ENCODE peak calls at places on chromosome 11, in eight cellular contexts. One of them, this sample, is unnamed.

GRCh38 chr11:121494355-121495099 is 41.8 kb upstream of the SORL1-AS1 start:
- DNase-seq in stomach: no peak
- DNase-seq in endothelial cell of umbilical vein: no peak
- DNase-seq in HCT116: no peak
- DNase-seq in sigmoid colon: no peak
- DNase-seq in SK-N-MC: no peak
- DNase-seq in esophagus muscularis mucosa: no peak
- DNase-seq in breast epithelium: no peak
- DNase-seq in this sample: peak; percentile 42

GRCh38 chr11:46628961-46629360 is 11.6 kb downstream of the ATG13 start:
- DNase-seq in stomach: no peak
- DNase-seq in endothelial cell of umbilical vein: no peak
- DNase-seq in HCT116: no peak
- DNase-seq in sigmoid colon: no peak
- DNase-seq in SK-N-MC: no peak
- DNase-seq in esophagus muscularis mucosa: no peak
- DNase-seq in breast epithelium: no peak
- DNase-seq in this sample: no peak

GRCh38 chr11:1511937-1512496 is 25.4 kb upstream of the MOB2 start:
- DNase-seq in stomach: no peak
- DNase-seq in endothelial cell of umbilical vein: no peak
- DNase-seq in HCT116: no peak
- DNase-seq in sigmoid colon: no peak
- DNase-seq in SK-N-MC: no peak
- DNase-seq in esophagus muscularis mucosa: no peak
- DNase-seq in breast epithelium: no peak
- DNase-seq in this sample: no peak

GRCh38 chr11:116610190-116610589 is 162.6 kb downstream of the BUD13 start:
- DNase-seq in stomach: peak; percentile 22
- DNase-seq in endothelial cell of umbilical vein: no peak
- DNase-seq in HCT116: no peak
- DNase-seq in sigmoid colon: no peak
- DNase-seq in SK-N-MC: no peak
- DNase-seq in esophagus muscularis mucosa: no peak
- DNase-seq in breast epithelium: peak; percentile 35
- DNase-seq in this sample: no peak

GRCh38 chr11:27921472-27921871 is 186.5 kb downstream of the KIF18A start:
- DNase-seq in stomach: no peak
- DNase-seq in endothelial cell of umbilical vein: no peak
- DNase-seq in HCT116: no peak
- DNase-seq in sigmoid colon: no peak
- DNase-seq in SK-N-MC: no peak
- DNase-seq in esophagus muscularis mucosa: no peak
- DNase-seq in breast epithelium: no peak
- DNase-seq in this sample: no peak

GRCh38 chr11:94801866-94802460 is 33.8 kb downstream of the AMOTL1 start:
- DNase-seq in stomach: no peak
- DNase-seq in endothelial cell of umbilical vein: no peak
- DNase-seq in HCT116: no peak
- DNase-seq in sigmoid colon: no peak
- DNase-seq in SK-N-MC: no peak
- DNase-seq in esophagus muscularis mucosa: no peak
- DNase-seq in breast epithelium: no peak
- DNase-seq in this sample: no peak

GRCh38 chr11:36376888-36377758 is 81.0 kb downstream of the PRR5L start:
- DNase-seq in stomach: peak; percentile 43
- DNase-seq in endothelial cell of umbilical vein: peak; percentile 35
- DNase-seq in HCT116: no peak
- DNase-seq in sigmoid colon: peak; percentile 69
- DNase-seq in SK-N-MC: no peak
- DNase-seq in esophagus muscularis mucosa: no peak
- DNase-seq in breast epithelium: no peak
- DNase-seq in this sample: peak; percentile 37

GRCh38 chr11:27991731-27992130 is 116.2 kb downstream of the KIF18A start:
- DNase-seq in stomach: no peak
- DNase-seq in endothelial cell of umbilical vein: no peak
- DNase-seq in HCT116: no peak
- DNase-seq in sigmoid colon: no peak
- DNase-seq in SK-N-MC: no peak
- DNase-seq in esophagus muscularis mucosa: no peak
- DNase-seq in breast epithelium: no peak
- DNase-seq in this sample: no peak

GRCh38 chr11:123137496-123138270 is 57.4 kb downstream of the CLMP start:
- DNase-seq in stomach: peak; percentile 47
- DNase-seq in endothelial cell of umbilical vein: peak; percentile 33
- DNase-seq in HCT116: no peak
- DNase-seq in sigmoid colon: peak; percentile 93
- DNase-seq in SK-N-MC: no peak
- DNase-seq in esophagus muscularis mucosa: no peak
- DNase-seq in breast epithelium: peak; percentile 55
- DNase-seq in this sample: no peak

DNA sequence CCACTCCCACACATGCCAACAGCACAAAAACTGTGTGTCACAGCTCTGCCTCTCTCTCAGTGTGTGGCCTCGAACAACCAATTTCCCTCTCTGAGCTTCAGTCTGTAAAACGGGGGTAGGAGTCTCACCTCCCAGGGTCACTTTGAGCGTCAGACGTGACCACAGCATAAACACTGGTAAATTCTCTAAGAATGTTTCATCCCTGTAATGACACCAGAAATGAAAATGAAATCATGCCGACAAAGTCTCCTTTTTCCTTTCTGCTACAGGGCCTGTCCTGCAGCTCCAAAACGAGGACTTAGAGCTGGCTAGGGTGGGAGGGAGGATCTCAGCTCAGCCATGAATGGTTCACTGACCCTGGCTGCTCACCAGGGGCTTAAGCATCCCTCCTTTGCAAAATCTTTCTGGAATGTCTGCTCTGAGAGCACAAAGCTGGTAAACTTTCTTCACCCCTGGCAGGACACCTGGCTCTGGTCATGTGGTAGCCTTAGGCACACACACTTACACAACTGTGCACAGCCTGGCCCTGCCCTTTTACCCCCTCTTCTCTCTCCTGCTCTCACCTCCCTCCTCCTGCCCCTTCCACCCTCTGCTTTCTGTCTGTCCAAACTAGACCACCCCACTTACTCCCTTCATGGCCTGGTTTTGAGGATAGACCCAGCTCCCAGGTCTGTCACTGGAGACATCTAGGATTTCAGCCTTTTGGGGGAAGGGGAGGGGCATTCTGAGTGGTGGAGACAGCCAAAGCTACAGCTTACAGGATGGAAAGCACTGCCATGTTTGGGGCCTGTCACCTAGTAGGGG is 12.3 kb upstream of the TSKU start:
- DNase-seq in stomach: peak; percentile 71
- DNase-seq in endothelial cell of umbilical vein: no peak
- DNase-seq in HCT116: no peak
- DNase-seq in sigmoid colon: peak; percentile 90
- DNase-seq in SK-N-MC: no peak
- DNase-seq in esophagus muscularis mucosa: peak; percentile 94
- DNase-seq in breast epithelium: no peak
- DNase-seq in this sample: no peak
- TF ChIP-seq POLR2AphosphoS5 in stomach: peak; percentile 63
- TF ChIP-seq POLR2AphosphoS5 in endothelial cell of umbilical vein: no peak
- TF ChIP-seq POLR2AphosphoS5 in HCT116: no peak
- TF ChIP-seq POLR2AphosphoS5 in sigmoid colon: no peak
- TF ChIP-seq POLR2AphosphoS5 in SK-N-MC: no peak
- TF ChIP-seq POLR2AphosphoS5 in esophagus muscularis mucosa: peak; percentile 65
- TF ChIP-seq POLR2AphosphoS5 in breast epithelium: peak; percentile 82
- TF ChIP-seq POLR2AphosphoS5 in this sample: no peak

DNA sequence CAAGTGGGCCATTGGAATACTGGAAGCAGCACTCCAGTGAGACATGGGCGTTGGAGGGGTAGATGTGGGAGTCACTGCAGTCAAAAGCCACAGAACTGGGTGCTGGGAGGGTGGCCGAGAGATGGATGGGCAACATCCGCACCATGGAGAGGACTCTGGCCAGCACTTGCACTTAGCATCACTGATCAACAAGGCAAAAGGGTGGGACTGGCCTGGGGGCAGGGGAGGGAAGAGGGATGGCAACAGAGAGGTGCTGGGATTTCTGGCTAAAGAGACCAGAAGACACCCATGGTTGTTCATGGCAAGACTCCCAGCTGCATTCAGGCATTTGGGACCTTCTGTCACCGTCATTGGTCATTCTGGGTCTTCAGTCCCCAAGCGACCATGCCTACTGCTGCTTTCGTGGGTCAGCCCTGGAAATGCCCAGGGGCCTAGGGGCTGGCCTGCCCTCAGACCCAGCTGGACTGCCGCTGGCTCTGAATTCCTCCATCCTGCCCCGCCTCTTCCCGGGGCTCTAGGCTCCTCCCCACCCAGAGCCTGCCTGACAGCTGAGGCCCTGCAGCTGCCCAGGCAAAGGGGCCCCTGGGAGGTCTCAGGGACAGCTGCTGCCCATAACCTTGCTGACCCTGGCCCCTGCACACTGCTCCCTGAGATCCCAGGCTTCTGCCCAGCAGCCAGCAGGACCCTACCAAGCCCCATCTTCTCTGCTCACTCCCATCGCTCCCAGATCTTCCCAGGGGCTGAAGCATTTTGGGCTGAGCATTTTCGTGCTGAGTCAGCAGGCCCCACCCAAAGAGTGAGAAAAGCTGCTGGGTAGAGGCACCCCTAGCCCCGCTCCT is 13.0 kb upstream of the CDC42EP2 start:
- DNase-seq in stomach: no peak
- DNase-seq in endothelial cell of umbilical vein: no peak
- DNase-seq in HCT116: no peak
- DNase-seq in sigmoid colon: peak; percentile 81
- DNase-seq in SK-N-MC: no peak
- DNase-seq in esophagus muscularis mucosa: no peak
- DNase-seq in breast epithelium: no peak
- DNase-seq in this sample: no peak
- H3K27ac ChIP-seq in stomach: peak overlapping the region; percentile 18
- H3K27ac ChIP-seq in endothelial cell of umbilical vein: no peak overlapping the region
- H3K27ac ChIP-seq in HCT116: no peak overlapping the region
- H3K27ac ChIP-seq in sigmoid colon: peak overlapping the region; percentile 73
- H3K27ac ChIP-seq in SK-N-MC: no peak overlapping the region
- H3K27ac ChIP-seq in esophagus muscularis mucosa: peak overlapping the region; percentile 40
- H3K27ac ChIP-seq in breast epithelium: no peak overlapping the region
- H3K27ac ChIP-seq in this sample: no peak overlapping the region

DNA sequence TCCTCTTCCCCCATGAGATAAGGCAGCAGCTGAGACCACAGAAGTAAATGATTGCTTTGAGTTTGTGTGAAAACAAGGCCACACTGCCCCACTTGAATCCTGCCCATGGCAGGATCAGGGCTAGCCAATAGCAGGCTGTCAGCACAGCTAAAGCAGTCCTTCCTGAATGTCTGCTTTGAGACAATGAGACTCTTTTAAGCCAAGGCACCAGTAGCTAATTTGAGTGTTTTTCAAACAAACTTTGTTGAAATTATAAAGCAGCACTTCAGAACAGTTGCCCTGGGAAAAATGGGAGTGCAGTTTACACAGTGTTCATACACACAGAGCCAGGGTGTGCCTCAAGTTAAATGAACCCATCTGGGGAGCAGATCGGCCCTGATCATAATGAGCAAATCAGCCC is 103.5 kb upstream of the OR5AK2 start:
- DNase-seq in stomach: peak; percentile 48
- DNase-seq in endothelial cell of umbilical vein: no peak
- DNase-seq in HCT116: no peak
- DNase-seq in sigmoid colon: no peak
- DNase-seq in SK-N-MC: no peak
- DNase-seq in esophagus muscularis mucosa: no peak
- DNase-seq in breast epithelium: no peak
- DNase-seq in this sample: no peak
- TF ChIP-seq POLR2AphosphoS5 in stomach: no peak
- TF ChIP-seq POLR2AphosphoS5 in endothelial cell of umbilical vein: no peak
- TF ChIP-seq POLR2AphosphoS5 in HCT116: no peak
- TF ChIP-seq POLR2AphosphoS5 in sigmoid colon: no peak
- TF ChIP-seq POLR2AphosphoS5 in SK-N-MC: no peak
- TF ChIP-seq POLR2AphosphoS5 in esophagus muscularis mucosa: no peak
- TF ChIP-seq POLR2AphosphoS5 in breast epithelium: no peak
- TF ChIP-seq POLR2AphosphoS5 in this sample: no peak

DNA sequence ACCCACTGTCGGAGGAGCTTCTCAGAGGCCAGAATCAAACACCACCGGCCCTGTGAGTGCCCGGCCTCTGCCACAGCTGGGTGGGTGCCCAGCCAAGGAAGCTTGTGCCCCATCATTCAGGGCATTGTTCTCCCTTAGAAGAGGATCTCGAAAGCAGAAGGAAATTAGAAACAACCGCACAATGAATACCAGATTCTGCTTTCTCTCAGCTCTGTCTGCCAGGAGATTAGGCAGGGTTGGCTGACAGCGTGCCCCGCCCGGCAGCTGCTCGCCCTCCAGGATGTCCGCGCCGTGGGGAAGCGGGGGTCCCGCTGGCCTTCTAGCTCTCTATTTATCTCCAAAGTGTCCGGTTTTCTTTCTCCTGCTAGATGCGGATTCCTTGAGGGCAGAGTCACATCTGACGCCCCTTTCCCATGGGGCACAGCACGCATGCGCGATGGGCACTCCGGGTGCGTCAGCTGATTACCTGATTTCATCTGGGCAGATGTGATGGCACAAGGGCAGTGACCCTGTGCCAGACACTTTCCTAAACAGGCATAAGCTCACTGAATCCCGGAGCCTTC is 25.5 kb downstream of the SCGB1A1 start:
- DNase-seq in stomach: peak; percentile 30
- DNase-seq in endothelial cell of umbilical vein: peak; percentile 68
- DNase-seq in HCT116: no peak
- DNase-seq in sigmoid colon: peak; percentile 92
- DNase-seq in SK-N-MC: no peak
- DNase-seq in esophagus muscularis mucosa: no peak
- DNase-seq in breast epithelium: no peak
- DNase-seq in this sample: no peak
- H3K27ac ChIP-seq in stomach: peak overlapping the region; percentile 37
- H3K27ac ChIP-seq in endothelial cell of umbilical vein: no peak overlapping the region
- H3K27ac ChIP-seq in HCT116: no peak overlapping the region
- H3K27ac ChIP-seq in sigmoid colon: peak overlapping the region; percentile 92
- H3K27ac ChIP-seq in SK-N-MC: no peak overlapping the region
- H3K27ac ChIP-seq in esophagus muscularis mucosa: peak overlapping the region; percentile 94
- H3K27ac ChIP-seq in breast epithelium: peak overlapping the region; percentile 96
- H3K27ac ChIP-seq in this sample: no peak overlapping the region

GRCh38 chr11:115548878-115549528 is 44.8 kb upstream of the CADM1 start:
- DNase-seq in stomach: peak; percentile 46
- DNase-seq in endothelial cell of umbilical vein: no peak
- DNase-seq in HCT116: no peak
- DNase-seq in sigmoid colon: no peak
- DNase-seq in SK-N-MC: no peak
- DNase-seq in esophagus muscularis mucosa: no peak
- DNase-seq in breast epithelium: no peak
- DNase-seq in this sample: no peak
- TF ChIP-seq POLR2AphosphoS5 in stomach: no peak
- TF ChIP-seq POLR2AphosphoS5 in endothelial cell of umbilical vein: no peak
- TF ChIP-seq POLR2AphosphoS5 in HCT116: no peak
- TF ChIP-seq POLR2AphosphoS5 in sigmoid colon: no peak
- TF ChIP-seq POLR2AphosphoS5 in SK-N-MC: no peak
- TF ChIP-seq POLR2AphosphoS5 in esophagus muscularis mucosa: no peak
- TF ChIP-seq POLR2AphosphoS5 in breast epithelium: no peak
- TF ChIP-seq POLR2AphosphoS5 in this sample: no peak

This sample was measured in HL-60.